ENCODE peak calls at places on chromosome 6, in four cellular contexts. B, M, C and E are unnamed samples.

GRCh38 chr6:46216879-46217278 is 46.1 kb upstream of the ENPP5 start:
- DNase-seq in B (no peak), M (no peak), C (no peak), E (no peak)

GRCh38 chr6:63941747-63942470 is 306.3 kb downstream of the PHF3 start:
- DNase-seq in B (no peak), M (peak), C (no peak), E (no peak)

GRCh38 chr6:125310994-125311649 is 9.4 kb upstream of the HDDC2 start:
- DNase-seq in B (peak), M (peak), C (peak), E (peak)

GRCh38 chr6:50145125-50145524 is 95.4 kb upstream of the DEFB112 start:
- DNase-seq in B (peak), M (peak), C (no peak), E (peak)

GRCh38 chr6:129598244-129599187 is 111.5 kb downstream of the ARHGAP18 start:
- DNase-seq in B (peak), M (peak), C (peak), E (peak)

GRCh38 chr6:155641603-155642002 is 186.0 kb upstream of the NOX3 start:
- DNase-seq in B (no peak), M (no peak), C (no peak), E (no peak)

GRCh38 chr6:26592649-26593048 is 4.1 kb upstream of the ABT1 start:
- DNase-seq in B (peak), M (peak), C (no peak), E (no peak)

GRCh38 chr6:169669889-169670288 is 31.9 kb downstream of the WDR27 start:
- DNase-seq in B (no peak), M (no peak), C (no peak), E (no peak)

GRCh38 chr6:138517635-138518034 is 18.3 kb upstream of the NHSL1 start:
- DNase-seq in B (peak), M (peak), C (peak), E (peak)

GRCh38 chr6:1418471-1419191 is 29.3 kb downstream of the FOXF2 start:
- DNase-seq in B (no peak), M (no peak), C (no peak), E (peak)

GRCh38 chr6:39530201-39530759 is 194.9 kb downstream of the KIF6 start:
- DNase-seq in B (no peak), M (no peak), C (no peak), E (no peak)

GRCh38 chr6:133799043-133799442 is 89.9 kb upstream of the TCF21 start:
- DNase-seq in B (no peak), M (no peak), C (no peak), E (no peak)

GRCh38 chr6:70310063-70310694 is 7.3 kb upstream of the COL9A1 start:
- DNase-seq in B (peak), M (peak), C (peak), E (peak)

GRCh38 chr6:4950849-4951533 is 52.8 kb downstream of the RPP40 start:
- DNase-seq in B (peak), M (no peak), C (no peak), E (no peak)

GRCh38 chr6:160967351-160967750 is 24.2 kb upstream of the MAP3K4 start:
- DNase-seq in B (no peak), M (no peak), C (no peak), E (no peak)

GRCh38 chr6:98560418-98560817 is 274.0 kb upstream of the POU3F2 start:
- DNase-seq in B (no peak), M (no peak), C (no peak), E (no peak)

GRCh38 chr6:78390066-78390465 is 477.3 kb upstream of the IRAK1BP1 start:
- DNase-seq in B (no peak), M (peak), C (no peak), E (no peak)

GRCh38 chr6:68546620-68547019 is 88.5 kb upstream of the ADGRB3 start:
- DNase-seq in B (no peak), M (no peak), C (no peak), E (no peak)

GRCh38 chr6:16766836-16767745 is 5.8 kb upstream of the ATXN1 start:
- DNase-seq in B (no peak), M (no peak), C (no peak), E (no peak)

GRCh38 chr6:73308712-73309533 is 45.2 kb downstream of the DPPA5 start:
- DNase-seq in B (no peak), M (no peak), C (peak), E (no peak)

GRCh38 chr6:139883776-139884175 is 509.3 kb upstream of the CITED2 start:
- DNase-seq in B (no peak), M (no peak), C (no peak), E (no peak)

GRCh38 chr6:157187182-157188093 is 135.9 kb downstream of the TMEM242 start:
- DNase-seq in B (no peak), M (peak), C (no peak), E (no peak)

GRCh38 chr6:131062245-131063027 is 609 bp downstream of the EPB41L2 start:
- DNase-seq in B (no peak), M (no peak), C (no peak), E (no peak)

GRCh38 chr6:88741939-88742338 is 221.5 kb downstream of the RNGTT start:
- DNase-seq in B (no peak), M (no peak), C (no peak), E (no peak)

GRCh38 chr6:502761-503160 is 111.2 kb downstream of the IRF4 start:
- DNase-seq in B (no peak), M (no peak), C (no peak), E (no peak)

GRCh38 chr6:65538644-65539043 is 168.4 kb downstream of the EYS start:
- DNase-seq in B (no peak), M (no peak), C (no peak), E (no peak)

GRCh38 chr6:12339022-12339421 is 48.9 kb downstream of the EDN1 start:
- DNase-seq in B (no peak), M (no peak), C (no peak), E (no peak)

GRCh38 chr6:37547564-37548061 is 47.9 kb upstream of the CCDC167 start:
- DNase-seq in B (peak), M (no peak), C (no peak), E (no peak)

GRCh38 chr6:99092009-99092408 is 144.3 kb upstream of the FBXL4 start:
- DNase-seq in B (no peak), M (no peak), C (no peak), E (no peak)

GRCh38 chr6:5466459-5466858 is 205.1 kb downstream of the FARS2 start:
- DNase-seq in B (no peak), M (no peak), C (no peak), E (no peak)

GRCh38 chr6:45431314-45432058 is 53.8 kb upstream of the SUPT3H start:
- DNase-seq in B (no peak), M (no peak), C (no peak), E (no peak)

GRCh38 chr6:47146426-47147174 is 104.5 kb upstream of the ADGRF1 start:
- DNase-seq in B (no peak), M (no peak), C (no peak), E (no peak)

GRCh38 chr6:15734118-15734897 is 71.5 kb upstream of the DTNBP1 start:
- DNase-seq in B (no peak), M (no peak), C (no peak), E (no peak)

DNA sequence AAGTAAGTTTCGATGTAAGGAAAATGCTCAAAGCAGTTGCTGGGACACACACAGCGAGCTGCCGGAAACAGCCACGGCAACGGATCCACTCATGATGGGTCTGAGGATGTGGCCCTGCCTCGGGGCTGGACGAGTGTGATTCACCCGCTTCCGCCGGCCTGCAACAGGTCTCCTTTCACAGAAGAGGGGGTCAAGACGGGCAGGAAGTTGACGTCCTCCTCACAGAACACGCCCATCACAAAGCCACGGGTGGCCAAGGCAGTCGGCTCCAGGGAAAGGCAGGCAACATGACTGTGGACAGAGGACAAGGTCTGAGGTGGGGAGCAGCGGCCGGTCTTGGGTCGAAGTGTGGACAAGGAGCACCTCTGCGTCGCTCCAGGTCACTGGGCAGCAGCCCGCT is 29.9 kb upstream of the SMOC2 start:
- DNase-seq in B (no peak), M (no peak), C (no peak), E (no peak)
- TF ChIP-seq JUND in B (no peak), M (no peak), C (no peak), E (no peak)

DNA sequence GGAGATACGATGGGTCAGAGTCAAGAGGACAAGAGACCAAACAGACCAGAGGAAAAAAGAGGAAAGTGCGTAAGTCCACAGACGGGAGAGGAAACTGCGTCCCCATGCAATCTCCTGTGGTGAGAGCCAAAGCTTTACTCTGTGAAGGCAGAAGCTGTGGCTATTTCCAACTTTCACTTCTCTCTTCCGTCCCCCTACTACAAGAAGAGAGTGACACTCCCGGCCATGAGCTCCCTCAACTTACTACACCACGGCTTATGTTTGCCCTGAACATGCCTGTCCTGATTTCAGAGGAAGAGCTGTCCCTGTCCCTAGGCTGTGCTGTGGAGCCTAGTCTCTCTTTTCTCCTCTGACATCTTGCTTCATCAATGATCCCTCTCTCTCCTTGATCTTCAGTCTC is 11.5 kb upstream of the SSR1 start:
- DNase-seq in B (no peak), M (no peak), C (no peak), E (no peak)
- TF ChIP-seq JUND in B (no peak), M (no peak), C (no peak), E (no peak)

GRCh38 chr6:153618371-153619328 is 420.4 kb upstream of the OPRM1 start:
- DNase-seq in B (no peak), M (no peak), C (no peak), E (no peak)

GRCh38 chr6:153616506-153616905 is 422.5 kb upstream of the OPRM1 start:
- DNase-seq in B (no peak), M (no peak), C (no peak), E (no peak)

DNA sequence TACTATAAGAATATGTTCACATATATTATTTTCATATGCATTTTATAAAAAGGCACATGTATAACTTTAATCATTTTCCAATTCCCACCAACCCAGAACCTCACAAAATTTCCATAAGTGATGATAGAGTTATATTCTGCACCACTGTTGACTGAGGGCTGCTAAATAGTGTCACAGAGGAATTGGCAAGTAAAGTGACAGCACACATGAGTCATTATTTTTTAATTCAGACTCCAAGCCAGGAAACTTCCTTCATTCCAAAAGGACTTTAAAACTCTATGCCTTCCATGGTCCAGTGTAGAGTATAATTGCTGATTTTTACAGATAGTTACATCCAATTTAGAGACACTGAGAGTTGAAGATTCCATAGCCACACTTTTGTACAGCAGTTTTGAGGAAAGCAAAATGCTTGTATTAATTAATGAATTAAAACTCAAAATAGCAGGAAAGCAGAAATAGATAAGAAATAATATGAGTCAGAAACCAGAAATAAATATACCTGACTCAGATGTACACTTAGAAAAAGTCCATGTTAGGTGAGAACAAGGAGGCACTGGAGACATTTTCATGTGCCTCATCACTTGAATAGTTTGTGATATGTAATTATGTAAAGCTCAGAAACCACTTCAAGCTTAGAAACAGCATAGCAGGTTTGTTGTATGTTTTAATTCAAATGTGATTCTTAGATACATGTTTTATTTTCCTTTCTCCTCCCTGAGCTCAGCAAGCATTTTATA is 425.2 kb upstream of the OPRM1 start:
- DNase-seq in B (no peak), M (no peak), C (no peak), E (no peak)
- TF ChIP-seq JUND in B (no peak), M (no peak), C (no peak), E (no peak)

GRCh38 chr6:142946181-142946923 is 1.4 kb upstream of the HIVEP2 start:
- DNase-seq in B (peak), M (peak), C (peak), E (peak)
- TF ChIP-seq JUND in B (peak), M (no peak), C (no peak), E (no peak)

GRCh38 chr6:54801244-54801643 is 45.3 kb upstream of the FAM83B start:
- DNase-seq in B (no peak), M (no peak), C (no peak), E (no peak)

GRCh38 chr6:54805077-54805476 is 41.5 kb upstream of the FAM83B start:
- DNase-seq in B (no peak), M (no peak), C (no peak), E (no peak)

GRCh38 chr6:54801669-54802068 is 44.9 kb upstream of the FAM83B start:
- DNase-seq in B (no peak), M (no peak), C (peak), E (no peak)

GRCh38 chr6:54800201-54800600 is 46.4 kb upstream of the FAM83B start:
- DNase-seq in B (no peak), M (no peak), C (no peak), E (no peak)

DNA sequence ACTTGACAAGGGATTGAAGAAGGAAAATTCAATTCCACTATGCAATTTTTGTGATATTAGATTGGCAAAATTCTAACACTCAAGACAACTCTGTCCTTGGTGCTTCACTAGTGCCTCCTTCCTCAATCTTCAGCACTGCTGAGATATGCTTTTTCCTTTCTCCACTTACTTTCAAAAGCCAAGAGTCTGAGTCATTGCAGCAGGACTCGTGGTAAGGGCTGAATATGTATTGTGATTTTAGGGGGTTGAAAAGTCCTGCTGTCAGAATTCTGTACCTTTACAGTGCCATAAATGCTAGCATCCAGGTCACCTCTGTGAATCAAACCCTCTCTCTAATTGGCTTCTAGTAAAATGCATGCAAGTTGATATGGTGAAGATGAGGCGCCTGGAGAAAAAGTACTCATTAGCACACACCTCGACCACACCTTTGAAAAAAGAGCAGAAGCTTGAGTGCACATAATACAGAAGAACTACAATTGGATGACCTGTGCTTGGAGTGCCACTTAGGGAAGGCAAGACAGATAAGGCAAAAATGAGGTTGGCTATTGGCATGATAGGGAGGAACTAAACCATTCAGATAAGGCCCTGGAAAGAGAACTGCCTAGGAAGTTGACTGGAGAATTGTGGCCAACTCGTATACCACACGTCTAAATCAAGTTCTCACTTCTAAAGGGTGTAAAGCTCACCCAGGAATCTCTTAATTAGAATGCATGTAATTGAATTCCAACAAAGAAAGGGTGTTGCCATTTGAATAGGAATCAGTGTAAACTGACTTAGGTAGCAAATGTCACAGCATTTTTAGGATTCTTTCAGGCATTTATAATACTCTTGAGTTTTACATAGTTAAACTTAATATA is 43.6 kb upstream of the FAM83B start:
- DNase-seq in B (no peak), M (no peak), C (peak), E (no peak)
- TF ChIP-seq JUND in B (no peak), M (no peak), C (no peak), E (no peak)

GRCh38 chr6:56497691-56498090 is 145.0 kb downstream of the DST start:
- DNase-seq in B (no peak), M (no peak), C (no peak), E (no peak)

GRCh38 chr6:56495654-56496053 is 147.0 kb downstream of the DST start:
- DNase-seq in B (no peak), M (no peak), C (no peak), E (no peak)

GRCh38 chr6:56499121-56499520 is 143.6 kb downstream of the DST start:
- DNase-seq in B (no peak), M (no peak), C (no peak), E (no peak)

GRCh38 chr6:56491606-56492328 is 150.9 kb downstream of the DST start:
- DNase-seq in B (no peak), M (no peak), C (no peak), E (no peak)

GRCh38 chr6:56497270-56497669 is 145.4 kb downstream of the DST start:
- DNase-seq in B (no peak), M (no peak), C (no peak), E (no peak)
- TF ChIP-seq JUND in B (no peak), M (no peak), C (no peak), E (no peak)

DNA sequence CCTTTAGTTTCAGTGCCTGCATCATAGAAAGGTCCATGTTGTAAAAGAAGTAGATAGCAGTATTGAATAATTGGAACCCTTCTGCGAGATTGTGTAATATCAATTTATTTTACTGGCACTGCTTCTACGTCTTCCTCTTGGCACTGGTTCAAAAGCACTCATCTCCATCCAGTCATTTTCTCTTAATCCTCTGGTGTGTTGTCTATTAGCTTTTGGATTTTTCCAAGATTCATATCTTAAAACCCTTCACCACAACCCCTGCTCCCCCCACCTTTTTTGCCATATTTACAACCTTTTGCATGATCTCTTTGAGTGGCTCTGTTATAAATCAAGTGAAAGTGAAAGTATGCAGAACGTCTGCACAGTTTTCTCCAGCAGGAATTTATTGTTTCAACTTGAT is 76.6 kb upstream of the HSF2 start:
- DNase-seq in B (peak), M (no peak), C (no peak), E (no peak)
- TF ChIP-seq JUND in B (no peak), M (no peak), C (no peak), E (no peak)

GRCh38 chr6:109690740-109691687 is at the start of the genes AK9 and FIG4:
- DNase-seq in B (peak), M (peak), C (peak), E (peak)
- TF ChIP-seq JUND in B (no peak), M (no peak), C (no peak), E (no peak)